ENCODE peak calls at places on chromosomes 13 and 19, in seven cellular contexts. Y is tibial nerve; X is epithelial cell of proximal tubule; U is RWPE1; Z is neural crest cell; N is natural killer cell; R is activated CD8-positive, alpha-beta T cell treated with anti-CD3 and anti-CD28 coated beads for 36 hours. T is an unnamed sample.

GRCh38 chr19:36605101-36605838 is at the start of gene ZNF382:
- DNase-seq in U (peak), N (peak), Z (peak), Y (peak), R (peak), X (no peak), T (peak)

GRCh38 chr19:4759388-4760284 is 31.9 kb upstream of the FEM1A start:
- DNase-seq in R (peak), X (no peak), N (peak), Y (peak), U (peak), Z (peak), T (peak)

GRCh38 chr13:76600086-76600485 is 286.1 kb downstream of the KCTD12 start:
- DNase-seq in Z (no peak), X (no peak), Y (peak), R (no peak), U (no peak), N (no peak), T (no peak)

GRCh38 chr19:44059229-44059628 is 7.4 kb downstream of the ZNF223 start:
- DNase-seq in R (no peak), Z (no peak), X (no peak), N (no peak), Y (no peak), U (no peak), T (no peak)

GRCh38 chr13:113820813-113821651 is 42.8 kb downstream of the GAS6 start:
- DNase-seq in R (no peak), N (no peak), U (peak), X (peak), Y (peak), Z (no peak), T (no peak)

GRCh38 chr19:4064551-4065260 is 2.0 kb downstream of the ZBTB7A start:
- DNase-seq in U (no peak), Z (no peak), R (peak), X (no peak), Y (no peak), N (peak), T (peak)

GRCh38 chr13:109877809-109878208 is 91.4 kb upstream of the IRS2 start:
- DNase-seq in Z (no peak), R (no peak), X (no peak), N (no peak), Y (no peak), U (no peak), T (no peak)

GRCh38 chr19:40713939-40714338 is 2.7 kb downstream of the COQ8B start:
- DNase-seq in N (no peak), Z (no peak), Y (no peak), X (no peak), R (no peak), U (no peak), T (no peak)

GRCh38 chr19:16441661-16442071 is 30.1 kb downstream of the EPS15L1 start:
- DNase-seq in Y (no peak), R (peak), Z (peak), U (no peak), N (no peak), X (no peak), T (no peak)

GRCh38 chr19:28964500-28964899 is 248.5 kb downstream of the UQCRFS1 start:
- DNase-seq in U (no peak), X (no peak), R (no peak), Y (no peak), Z (no peak), N (no peak), T (no peak)

GRCh38 chr19:14002571-14003278 is 3.4 kb downstream of the RFX1 start:
- DNase-seq in Y (no peak), X (no peak), R (peak), N (no peak), Z (no peak), U (no peak), T (no peak)

GRCh38 chr19:15378529-15379082 is 981 bp downstream of the AKAP8 start:
- DNase-seq in N (peak), X (no peak), Y (peak), U (peak), Z (peak), R (peak), T (no peak)

GRCh38 chr13:51000576-51001260 is 91.1 kb downstream of the RNASEH2B start:
- DNase-seq in U (peak), Z (no peak), R (no peak), X (no peak), N (no peak), Y (peak), T (no peak)

GRCh38 chr19:53432088-53432661 is 391 bp downstream of the ZNF761 start:
- DNase-seq in X (no peak), R (peak), U (peak), Y (no peak), N (no peak), Z (peak), T (no peak)

GRCh38 chr13:40682449-40683240 is 16.2 kb upstream of the FOXO1 start:
- DNase-seq in Z (no peak), X (no peak), U (no peak), N (no peak), R (no peak), Y (no peak), T (no peak)

GRCh38 chr19:32373614-32374295 is 28.3 kb downstream of the ZNF507 start:
- DNase-seq in Y (no peak), N (no peak), Z (no peak), X (peak), U (peak), R (no peak), T (no peak)

GRCh38 chr13:90272356-90272755 is 1075.1 kb upstream of the MIR17HG start:
- DNase-seq in R (no peak), U (peak), Z (no peak), X (peak), Y (no peak), N (no peak), T (no peak)

GRCh38 chr19:48397636-48398328 is 4.3 kb downstream of the GRIN2D start:
- DNase-seq in Y (no peak), X (no peak), U (no peak), N (no peak), Z (no peak), R (no peak), T (no peak)

GRCh38 chr13:114143806-114144605 is 11.6 kb upstream of the RASA3 start:
- DNase-seq in R (peak), X (no peak), Y (no peak), U (no peak), Z (no peak), N (no peak), T (peak)

GRCh38 chr19:13281567-13282291 is 131.5 kb downstream of the IER2 start:
- DNase-seq in Z (no peak), U (no peak), X (no peak), Y (no peak), N (no peak), R (peak), T (no peak)

GRCh38 chr19:14433454-14434156 is 499 bp downstream of the PKN1 start:
- DNase-seq in Z (no peak), R (peak), U (peak), Y (no peak), N (peak), X (no peak), T (peak)

GRCh38 chr19:51001495-51001894 is at the start of gene KLK8:
- DNase-seq in R (no peak), U (no peak), X (no peak), Y (no peak), Z (no peak), N (no peak), T (no peak)

GRCh38 chr19:5829567-5830315 is 9.8 kb downstream of the FUT6 start:
- DNase-seq in Z (no peak), U (no peak), R (no peak), N (no peak), X (no peak), Y (no peak), T (no peak)

GRCh38 chr13:52999093-52999696 is 29.4 kb upstream of the OLFM4 start:
- DNase-seq in Y (no peak), U (no peak), X (no peak), Z (no peak), N (no peak), R (no peak), T (no peak)

GRCh38 chr13:71210861-71211260 is 656.1 kb downstream of the DACH1 start:
- DNase-seq in X (no peak), U (no peak), Y (no peak), R (no peak), N (no peak), Z (no peak), T (no peak)

GRCh38 chr13:51148952-51149573 is 38.0 kb upstream of the C13orf42 start:
- DNase-seq in R (peak), Z (peak), N (no peak), X (peak), Y (peak), U (peak), T (no peak)

GRCh38 chr19:43651758-43652545 is 12.3 kb upstream of the CADM4 start:
- DNase-seq in X (no peak), U (peak), R (peak), N (peak), Z (peak), Y (peak), T (no peak)

GRCh38 chr19:11338569-11339253 is 746 bp downstream of the RAB3D start:
- DNase-seq in R (no peak), N (no peak), Y (no peak), Z (no peak), U (peak), X (no peak), T (no peak)

GRCh38 chr13:80239571-80240255 is 101.2 kb downstream of the SPRY2 start:
- DNase-seq in Z (no peak), Y (no peak), X (no peak), U (no peak), R (no peak), N (no peak), T (no peak)

GRCh38 chr19:5778402-5778801 is 6.1 kb downstream of the PRR22 start:
- DNase-seq in R (no peak), U (no peak), Z (no peak), Y (no peak), N (no peak), X (no peak), T (no peak)

GRCh38 chr13:36904219-36904618 is 15.8 kb downstream of the SMAD9 start:
- DNase-seq in Z (no peak), N (no peak), U (no peak), X (no peak), Y (no peak), R (no peak), T (no peak)

GRCh38 chr19:11361037-11361770 is 6.0 kb downstream of the PLPPR2 start:
- DNase-seq in U (no peak), N (no peak), Y (no peak), Z (peak), X (no peak), R (no peak), T (no peak)

GRCh38 chr13:32811297-32811800 is 204.9 kb upstream of the KL start:
- DNase-seq in N (no peak), X (no peak), Z (no peak), R (peak), Y (no peak), U (no peak), T (no peak)

GRCh38 chr13:41791056-41791455 is 169.9 kb downstream of the VWA8 start:
- DNase-seq in Z (no peak), U (no peak), N (no peak), R (no peak), Y (no peak), X (no peak), T (no peak)

GRCh38 chr13:111076156-111077013 is 38.7 kb upstream of the ARHGEF7 start:
- DNase-seq in U (no peak), X (no peak), N (no peak), Y (no peak), R (peak), Z (no peak), T (no peak)
- TF ChIP-seq CTCF in U (no peak), X (peak), N (no peak), Y (no peak), R (no peak), Z (no peak), T (no peak)

GRCh38 chr19:33948651-33949335 is 152.1 kb downstream of the KCTD15 start:
- DNase-seq in X (no peak), Z (no peak), Y (no peak), N (no peak), R (no peak), U (no peak), T (no peak)
- TF ChIP-seq CTCF in X (no peak), Z (no peak), Y (no peak), N (no peak), R (no peak), U (no peak), T (no peak)

GRCh38 chr19:49614096-49614857 is 23.3 kb downstream of the PRR12 start:
- DNase-seq in X (no peak), N (peak), Y (no peak), U (peak), R (peak), Z (no peak), T (no peak)
- TF ChIP-seq CTCF in X (no peak), N (no peak), Y (no peak), U (no peak), R (no peak), Z (no peak), T (no peak)

GRCh38 chr13:29546662-29547061 is 48.8 kb downstream of the SLC7A1 start:
- DNase-seq in N (no peak), X (no peak), Z (no peak), Y (no peak), R (no peak), U (no peak), T (no peak)
- TF ChIP-seq CTCF in N (no peak), X (no peak), Z (no peak), Y (no peak), R (no peak), U (no peak), T (no peak)

GRCh38 chr13:93265800-93266199 is 39.2 kb downstream of the GPC6 start:
- DNase-seq in Z (no peak), U (no peak), X (no peak), R (no peak), N (no peak), Y (no peak), T (no peak)

GRCh38 chr13:93256998-93257397 is 30.4 kb downstream of the GPC6 start:
- DNase-seq in R (no peak), U (no peak), Z (no peak), N (no peak), X (no peak), Y (no peak), T (no peak)

GRCh38 chr13:93259527-93260080 is 33.0 kb downstream of the GPC6 start:
- DNase-seq in Z (no peak), N (no peak), Y (no peak), R (no peak), X (no peak), U (no peak), T (no peak)

GRCh38 chr13:93262729-93263128 is 36.1 kb downstream of the GPC6 start:
- DNase-seq in U (peak), R (no peak), Y (no peak), X (no peak), Z (no peak), N (no peak), T (no peak)

GRCh38 chr13:93260591-93260990 is 34.0 kb downstream of the GPC6 start:
- DNase-seq in X (no peak), Y (no peak), N (no peak), Z (no peak), R (no peak), U (no peak), T (no peak)
- TF ChIP-seq CTCF in X (no peak), Y (no peak), N (no peak), Z (no peak), R (no peak), U (no peak), T (no peak)

GRCh38 chr13:102351486-102351885 is 50.4 kb downstream of the FGF14 start:
- DNase-seq in Y (no peak), Z (no peak), N (no peak), X (no peak), R (no peak), U (no peak), T (no peak)
- TF ChIP-seq CTCF in Y (no peak), Z (no peak), N (no peak), X (no peak), R (no peak), U (no peak), T (no peak)

GRCh38 chr19:30799854-30800755 is 427.9 kb downstream of the ZNF536 start:
- DNase-seq in U (peak), X (no peak), R (peak), N (no peak), Y (peak), Z (peak), T (no peak)
- TF ChIP-seq CTCF in U (peak), X (peak), R (peak), N (peak), Y (peak), Z (peak), T (no peak)

DNA sequence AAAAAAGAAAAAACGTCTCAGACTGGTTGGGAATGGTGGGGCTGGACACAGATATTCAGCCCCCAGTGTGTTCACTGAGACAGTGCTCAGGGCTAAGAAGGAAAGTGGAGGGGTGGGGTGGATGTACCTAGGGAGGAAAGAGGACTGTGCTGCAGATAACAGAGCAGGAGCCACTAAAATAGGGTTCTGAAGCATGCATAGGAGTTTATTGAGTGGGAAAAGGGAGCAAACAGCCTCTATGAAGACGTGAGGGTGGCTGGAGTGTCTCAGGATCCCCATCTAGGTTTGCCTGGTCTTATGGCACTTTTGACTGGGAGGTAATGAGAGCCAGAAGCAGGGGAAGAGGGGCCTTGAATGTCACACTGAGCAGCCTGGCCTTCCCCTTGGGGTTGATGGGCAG is 3.4 kb downstream of the MEGF8 start:
- DNase-seq in R (no peak), U (no peak), Z (no peak), Y (no peak), N (no peak), X (no peak), T (no peak)
- TF ChIP-seq CTCF in R (no peak), U (no peak), Z (no peak), Y (no peak), N (no peak), X (no peak), T (no peak)

GRCh38 chr19:1265611-1266115 is 3.5 kb upstream of the CIRBP start:
- DNase-seq in Y (no peak), N (peak), R (peak), X (no peak), U (peak), Z (no peak), T (peak)
- TF ChIP-seq CTCF in Y (no peak), N (no peak), R (no peak), X (no peak), U (no peak), Z (no peak), T (no peak)

GRCh38 chr19:19458110-19458816 is 52.8 kb downstream of the GATAD2A start:
- DNase-seq in X (no peak), R (no peak), U (no peak), N (no peak), Z (no peak), Y (no peak), T (no peak)
- TF ChIP-seq CTCF in X (no peak), R (no peak), U (no peak), N (no peak), Z (no peak), Y (no peak), T (no peak)

T was measured in activated B cell treated with CpG ODN at 0.5 μM for 24 hours.